ENCODE peak calls at places on chromosomes 12 and 14, in six cellular contexts. M is PC-9; V is psoas muscle; C is naive thymus-derived CD4-positive, alpha-beta T cell; E is IMR-90; Q is CD8-positive, alpha-beta T cell. Y is an unnamed sample.
A peak's percentile ranks its signal among the peaks of the same experiment; 100 is the strongest.

GRCh38 chr14:60183724-60184596 is 18.8 kb upstream of the DHRS7 start:
- DNase-seq in M (peak; percentile 61), V (no peak), C (no peak), E (peak; percentile 77), Q (no peak), Y (no peak)

GRCh38 chr12:4214912-4215861 is 58.4 kb upstream of the CCND2 start:
- DNase-seq in M (no peak), V (peak; percentile 52), C (peak; percentile 26), E (no peak), Q (peak; percentile 25), Y (peak; percentile 46)

GRCh38 chr14:89186850-89187376 is 230.1 kb downstream of the FOXN3 start:
- DNase-seq in M (no peak), V (no peak), C (no peak), E (peak; percentile 16), Q (no peak), Y (no peak)

GRCh38 chr14:56172074-56172473 is 53.9 kb downstream of the PELI2 start:
- DNase-seq in M (no peak), V (no peak), C (no peak), E (no peak), Q (no peak), Y (no peak)

GRCh38 chr14:103561381-103562134 is 899 bp downstream of the BAG5 start:
- DNase-seq in M (peak; percentile 89), V (peak; percentile 59), C (no peak), E (peak; percentile 49), Q (peak; percentile 38), Y (no peak)

GRCh38 chr12:54891717-54892478 is 37.6 kb downstream of the MUCL1 start:
- DNase-seq in M (no peak), V (no peak), C (no peak), E (no peak), Q (no peak), Y (no peak)

GRCh38 chr14:22549981-22550670 is 38.9 kb downstream of the DAD1 start:
- DNase-seq in M (no peak), V (no peak), C (peak; percentile 73), E (peak; percentile 63), Q (peak; percentile 70), Y (no peak)

GRCh38 chr14:35406811-35407630 is 2.5 kb upstream of the NFKBIA start:
- DNase-seq in M (peak; percentile 89), V (no peak), C (no peak), E (peak; percentile 74), Q (no peak), Y (no peak)

GRCh38 chr12:85188609-85189008 is 91.4 kb upstream of the ALX1 start:
- DNase-seq in M (no peak), V (no peak), C (no peak), E (no peak), Q (no peak), Y (no peak)

GRCh38 chr12:51407604-51408003 is 16.4 kb upstream of the GALNT6 start:
- DNase-seq in M (no peak), V (no peak), C (no peak), E (no peak), Q (no peak), Y (no peak)

GRCh38 chr12:2322554-2323120 is 269.9 kb downstream of the CACNA1C start:
- DNase-seq in M (no peak), V (no peak), C (no peak), E (no peak), Q (no peak), Y (no peak)

DNA sequence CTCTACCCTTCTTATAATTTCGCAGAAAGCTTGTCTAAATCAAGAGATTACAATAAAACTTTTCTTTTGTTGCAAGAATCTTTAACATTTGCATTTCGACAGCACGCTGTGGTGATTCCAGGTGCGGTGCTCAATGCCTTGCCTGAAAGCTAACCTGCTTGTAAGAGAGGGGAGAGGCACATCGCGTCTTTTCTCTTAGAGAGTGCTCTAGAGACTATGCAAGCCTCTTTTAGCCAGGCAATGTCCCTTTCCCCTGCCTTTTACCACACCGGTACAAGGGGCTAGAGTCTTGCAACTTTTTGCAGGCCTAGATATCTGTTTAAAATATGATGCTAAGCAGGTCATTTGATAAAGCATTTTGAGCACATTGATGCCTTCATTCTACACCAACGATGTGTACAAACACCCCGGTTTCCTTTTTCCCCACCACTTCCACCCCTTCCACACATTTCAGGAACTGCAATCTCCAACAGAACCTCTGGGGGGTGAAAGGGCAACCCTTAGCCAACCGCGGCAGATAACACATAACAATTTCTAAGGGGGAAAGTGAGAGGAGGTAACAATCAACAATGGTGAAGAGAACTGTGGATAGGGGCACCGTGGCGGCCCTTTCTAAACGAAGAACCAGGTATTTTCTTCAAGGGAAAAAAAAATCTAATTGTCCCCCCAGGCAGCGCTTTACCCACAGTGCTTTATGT is 1.3 kb downstream of the KITLG start:
- DNase-seq in M (no peak), V (peak; percentile 11), C (no peak), E (no peak), Q (no peak), Y (peak; percentile 33)
- H3K4me3 ChIP-seq in M (peak overlapping the region; percentile 67), V (peak overlapping the region; percentile 87), C (no peak overlapping the region), E (peak overlapping the region; percentile 52), Q (no peak overlapping the region), Y (peak overlapping the region; percentile 67)

DNA sequence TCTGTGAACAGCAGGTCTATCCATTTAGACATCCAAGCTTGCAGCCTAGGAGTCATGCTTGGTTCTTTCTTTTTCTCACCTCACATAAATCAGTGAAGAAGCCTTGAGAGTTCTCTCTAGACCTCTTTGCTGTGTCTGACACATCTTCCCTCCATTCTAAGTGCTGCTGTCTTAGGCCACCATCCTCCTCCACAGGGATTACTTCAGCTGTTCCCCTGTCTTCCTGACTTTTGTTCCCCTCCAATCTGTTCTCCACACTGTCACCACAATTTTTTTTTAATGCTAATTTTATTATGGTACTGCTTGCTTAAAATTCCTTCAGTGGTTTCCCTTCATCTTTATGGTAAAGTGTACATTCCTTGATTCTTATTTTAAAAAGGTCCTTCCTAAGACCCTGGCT is 71.8 kb downstream of the DERA start:
- DNase-seq in M (no peak), V (no peak), C (no peak), E (no peak), Q (no peak), Y (no peak)
- H3K4me1 ChIP-seq in M (peaks cover 27% of the 10 kb centered on the region), V (peaks cover 9% of the 10 kb centered on the region), C (no peaks in the 10 kb centered on the region), E (peaks cover 17% of the 10 kb centered on the region), Q (no peaks in the 10 kb centered on the region), Y (peaks cover 14% of the 10 kb centered on the region)

DNA sequence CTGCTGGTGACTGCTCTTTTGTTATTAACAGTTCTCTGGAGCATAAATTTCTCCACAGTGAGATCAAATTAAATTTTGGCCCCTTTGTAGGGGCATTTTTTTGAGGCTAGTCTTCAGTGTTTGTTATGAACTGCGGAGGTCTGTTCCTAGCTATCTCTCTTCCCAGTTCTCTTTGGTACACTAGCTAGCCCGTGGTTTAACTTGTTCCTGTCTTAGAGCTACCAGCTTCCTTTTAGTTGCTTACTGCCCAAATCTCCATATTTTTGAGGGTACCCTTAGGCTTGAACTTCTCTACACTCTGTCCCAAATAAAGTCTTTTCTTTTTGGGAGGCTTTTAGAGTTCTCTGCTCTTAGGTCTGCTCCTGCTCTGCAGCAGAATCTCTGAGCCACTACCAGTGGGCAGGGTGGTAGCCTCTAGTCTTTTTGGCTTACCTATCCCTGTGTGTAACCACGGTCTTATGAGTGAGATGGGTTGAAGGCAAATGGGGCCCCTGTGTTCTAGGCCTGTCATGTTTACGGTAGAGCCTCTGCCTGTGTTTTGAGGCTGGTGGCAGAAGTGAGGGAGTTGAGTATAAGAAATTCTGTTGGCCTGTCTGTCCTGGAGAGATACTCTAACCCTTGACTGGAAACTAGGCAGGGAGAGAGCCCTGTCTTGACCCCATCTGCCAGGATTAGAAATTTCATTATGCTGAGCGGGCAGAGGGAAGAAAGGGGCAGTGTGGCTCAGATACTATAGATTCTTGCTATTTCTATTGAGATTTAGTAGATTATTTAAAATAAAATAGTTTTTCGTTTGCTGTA is 21.0 kb downstream of the CNOT2 start:
- DNase-seq in M (no peak), V (no peak), C (no peak), E (no peak), Q (no peak), Y (no peak)
- H3K4me3 ChIP-seq in M (no peak overlapping the region), V (no peak overlapping the region), C (no peak overlapping the region), E (no peak overlapping the region), Q (no peak overlapping the region), Y (no peak overlapping the region)

GRCh38 chr12:109999983-110000505 is 814 bp downstream of the ANKRD13A start:
- DNase-seq in M (no peak), V (no peak), C (no peak), E (no peak), Q (no peak), Y (no peak)

GRCh38 chr12:109999649-109999971 is 380 bp downstream of the ANKRD13A start:
- DNase-seq in M (no peak), V (no peak), C (no peak), E (no peak), Q (no peak), Y (peak; percentile 36)

GRCh38 chr12:109997393-109997792 is 1.2 kb upstream of the GIT2 start:
- DNase-seq in M (no peak), V (no peak), C (no peak), E (no peak), Q (no peak), Y (no peak)

GRCh38 chr12:109998904-109999648 is at the start of gene ANKRD13A:
- DNase-seq in M (peak; percentile 76), V (peak; percentile 90), C (peak; percentile 79), E (peak; percentile 95), Q (peak; percentile 88), Y (peak; percentile 88)

DNA sequence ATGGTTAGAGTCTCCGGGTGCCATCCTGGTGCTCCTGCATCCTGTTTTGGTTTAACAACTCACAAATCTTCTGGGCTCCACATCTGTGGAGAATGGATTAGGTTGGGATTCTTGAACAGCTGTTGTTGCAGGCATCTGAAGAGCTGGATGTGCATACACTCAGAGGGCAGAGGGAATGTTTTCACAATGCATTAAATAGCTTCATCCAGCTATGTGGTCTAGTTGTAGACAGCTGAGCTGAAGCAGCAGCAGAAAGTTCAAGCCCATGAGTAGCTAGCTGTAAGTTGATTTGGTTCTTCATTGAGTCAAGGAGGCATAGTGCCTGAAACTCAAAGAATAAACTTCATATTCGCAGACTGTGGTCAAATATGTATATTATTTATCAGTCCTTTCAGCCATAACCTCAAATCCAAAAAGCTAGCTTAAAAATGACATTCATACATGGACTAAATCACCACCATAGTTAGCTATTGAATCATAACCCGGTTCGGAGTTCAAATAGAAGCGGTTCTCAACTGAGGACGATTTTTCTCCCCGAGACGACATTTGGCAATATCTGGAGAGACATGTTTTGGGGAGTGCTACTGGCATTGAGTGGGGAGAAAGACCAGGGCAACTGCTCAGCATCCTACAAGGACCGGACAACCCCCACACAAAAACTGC is 858 bp upstream of the ANKRD13A start:
- DNase-seq in M (no peak), V (no peak), C (no peak), E (peak; percentile 50), Q (no peak), Y (no peak)
- H3K4me1 ChIP-seq in M (peaks cover 52% of the 10 kb centered on the region), V (peaks cover 47% of the 10 kb centered on the region), C (peaks cover 23% of the 10 kb centered on the region), E (peaks cover 14% of the 10 kb centered on the region), Q (peaks cover 36% of the 10 kb centered on the region), Y (peaks cover 28% of the 10 kb centered on the region)

GRCh38 chr12:62191747-62192485 is 68.3 kb upstream of the USP15 start:
- DNase-seq in M (no peak), V (no peak), C (peak; percentile 24), E (no peak), Q (no peak), Y (peak; percentile 2)

GRCh38 chr12:62190921-62191746 is 69.1 kb upstream of the USP15 start:
- DNase-seq in M (no peak), V (peak; percentile 15), C (peak; percentile 29), E (peak; percentile 23), Q (no peak), Y (peak; percentile 48)

GRCh38 chr12:62192486-62193250 is 67.5 kb upstream of the USP15 start:
- DNase-seq in M (no peak), V (peak; percentile 18), C (peak; percentile 33), E (peak; percentile 82), Q (peak; percentile 31), Y (peak; percentile 31)

GRCh38 chr12:62194031-62194430 is 66.2 kb upstream of the USP15 start:
- DNase-seq in M (no peak), V (no peak), C (no peak), E (no peak), Q (no peak), Y (no peak)

GRCh38 chr12:62190081-62190480 is 70.1 kb upstream of the USP15 start:
- DNase-seq in M (no peak), V (no peak), C (no peak), E (no peak), Q (no peak), Y (no peak)
- H3K4me3 ChIP-seq in M (no peak overlapping the region), V (no peak overlapping the region), C (peak overlapping the region; percentile 12), E (no peak overlapping the region), Q (no peak overlapping the region), Y (no peak overlapping the region)